ENCODE peak calls at places on chromosome 22, in ten cellular contexts. M is iPS DF 6.9, X is transverse colon, Z is heart right ventricle, Y is H1, R is mammary epithelial cell, V is PC-9, W is colonic mucosa, A is SK-N-SH, C is mesendoderm. I is an unnamed sample.

GRCh38 chr22:42648368-42649260 is 578 bp downstream of the CYB5R3 start:
- DNase-seq in M (no peak), C (peak; percentile 19), W (peak; percentile 92), V (peak; percentile 59), Z (peak; percentile 72), X (peak; percentile 89), R (peak; percentile 51), A (no peak), Y (no peak), I (peak; percentile 84)

GRCh38 chr22:20429254-20430100 is 8.1 kb downstream of the SCARF2 start:
- DNase-seq in V (peak; percentile 42), Y (peak; percentile 90), M (no peak), Z (peak; percentile 66), W (peak; percentile 91), A (peak; percentile 74), X (peak; percentile 84), R (no peak), C (peak; percentile 77), I (peak; percentile 96)

GRCh38 chr22:37075822-37076433 is 24.4 kb downstream of the KCTD17 start:
- DNase-seq in Y (no peak), X (no peak), W (no peak), V (no peak), M (no peak), C (no peak), R (no peak), A (no peak), Z (no peak), I (no peak)

GRCh38 chr22:20206709-20207215 is 55.9 kb upstream of the CCDC188 start:
- DNase-seq in W (peak; percentile 51), Z (no peak), X (peak; percentile 31), R (peak; percentile 29), C (no peak), Y (no peak), A (no peak), V (peak; percentile 61), M (no peak), I (no peak)

GRCh38 chr22:42949159-42949558 is 65.8 kb downstream of the PACSIN2 start:
- DNase-seq in A (no peak), Y (no peak), W (no peak), X (no peak), C (peak; percentile 58), R (peak; percentile 60), V (no peak), M (no peak), Z (no peak), I (no peak)

GRCh38 chr22:38744981-38745380 is 10.8 kb downstream of the SUN2 start:
- DNase-seq in R (no peak), V (no peak), M (no peak), Y (no peak), A (no peak), X (no peak), C (no peak), W (no peak), Z (no peak), I (no peak)

GRCh38 chr22:43186272-43187170 is at the start of gene TTLL12:
- DNase-seq in M (no peak), X (peak; percentile 56), Z (peak; percentile 72), W (no peak), A (peak; percentile 84), V (peak; percentile 58), R (peak; percentile 27), C (peak; percentile 50), Y (no peak), I (peak; percentile 93)

GRCh38 chr22:40345271-40345670 is 1.0 kb upstream of the ADSL start:
- DNase-seq in V (peak; percentile 23), M (no peak), R (peak; percentile 40), X (peak; percentile 50), W (no peak), C (no peak), Y (no peak), A (no peak), Z (no peak), I (no peak)

GRCh38 chr22:46593211-46593676 is 26.9 kb upstream of the GRAMD4 start:
- DNase-seq in A (no peak), W (no peak), Y (no peak), C (no peak), R (no peak), Z (no peak), V (no peak), X (peak; percentile 55), M (no peak), I (peak; percentile 91)

GRCh38 chr22:27226666-27227065 is 569.3 kb downstream of the MIAT start:
- DNase-seq in X (no peak), Y (no peak), V (no peak), A (no peak), Z (no peak), M (no peak), C (no peak), W (no peak), R (no peak), I (no peak)

GRCh38 chr22:45993143-45993692 is 16.3 kb upstream of the WNT7B start:
- DNase-seq in V (no peak), X (no peak), W (no peak), R (no peak), C (no peak), M (no peak), Y (no peak), A (no peak), Z (no peak), I (no peak)

GRCh38 chr22:20750461-20751184 is 23.3 kb upstream of the SERPIND1 start:
- DNase-seq in C (no peak), M (no peak), R (peak; percentile 82), W (peak; percentile 46), V (peak; percentile 49), A (no peak), Z (peak; percentile 56), Y (no peak), X (peak; percentile 38), I (no peak)

GRCh38 chr22:46193898-46194310 is 43.6 kb downstream of the PPARA start:
- DNase-seq in A (peak; percentile 79), M (no peak), C (no peak), Y (no peak), W (peak; percentile 83), X (peak; percentile 70), Z (no peak), R (no peak), V (no peak), I (no peak)

GRCh38 chr22:29907753-29908515 is 25.0 kb downstream of the MTMR3 start:
- DNase-seq in W (peak; percentile 91), Y (no peak), R (peak; percentile 94), M (no peak), Z (peak; percentile 72), X (peak; percentile 86), C (peak; percentile 47), A (peak; percentile 14), V (peak; percentile 84), I (no peak)

GRCh38 chr22:41562461-41562860 is 1.7 kb downstream of the CSDC2 start:
- DNase-seq in V (no peak), R (no peak), W (no peak), C (no peak), Z (no peak), Y (no peak), M (no peak), A (no peak), X (no peak), I (no peak)

GRCh38 chr22:41561335-41561734 is 525 bp downstream of the CSDC2 start:
- DNase-seq in R (no peak), M (no peak), A (no peak), W (no peak), X (no peak), Y (peak; percentile 57), C (peak; percentile 62), V (no peak), Z (no peak), I (no peak)

GRCh38 chr22:41560095-41560487 is 719 bp upstream of the CSDC2 start:
- DNase-seq in V (no peak), C (no peak), R (no peak), M (no peak), X (no peak), Z (no peak), A (no peak), W (no peak), Y (no peak), I (no peak)

GRCh38 chr22:41563051-41563711 is 2.4 kb downstream of the CSDC2 start:
- DNase-seq in X (no peak), C (peak; percentile 84), R (peak; percentile 30), A (no peak), W (no peak), M (no peak), V (peak; percentile 49), Y (no peak), Z (no peak), I (no peak)

DNA sequence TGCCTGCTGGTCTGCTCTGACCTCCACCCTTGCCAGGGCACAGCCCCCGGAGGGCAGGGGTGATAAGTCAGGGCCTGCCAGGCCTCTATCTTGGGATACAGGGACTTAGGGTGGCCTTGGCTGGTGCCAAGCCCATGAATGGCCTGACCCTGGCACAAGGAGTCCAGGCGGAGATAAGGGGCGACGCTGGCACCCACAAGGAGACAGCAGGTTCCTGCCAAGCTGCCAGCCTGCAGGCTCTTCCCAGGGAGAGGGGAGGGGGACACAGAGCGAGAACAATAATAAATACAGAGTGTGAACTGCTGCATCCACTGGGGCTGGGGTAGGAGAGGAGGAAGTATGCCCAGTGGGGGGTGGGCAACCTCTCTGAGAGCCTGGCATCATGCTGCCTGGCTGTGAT is 978 bp downstream of the CSDC2 start:
- DNase-seq in V (no peak), Z (peak; percentile 71), Y (no peak), X (no peak), W (no peak), A (no peak), R (no peak), M (no peak), C (no peak), I (no peak)
- H3K27ac ChIP-seq in V (no peak overlapping the region), Z (peak overlapping the region; percentile 84), Y (no peak overlapping the region), X (peak overlapping the region; percentile 83), W (no peak overlapping the region), A (no peak overlapping the region), R (no peak overlapping the region), M (no peak overlapping the region), C (no peak overlapping the region), I (no peak overlapping the region)

GRCh38 chr22:23237841-23238240 is 57.5 kb downstream of the BCR start:
- DNase-seq in C (no peak), A (no peak), V (no peak), R (no peak), W (no peak), M (no peak), Y (no peak), Z (no peak), X (no peak), I (no peak)
- H3K27me3 ChIP-seq in C (no peaks in the 10 kb centered on the region), A (no peaks in the 10 kb centered on the region), V (no peaks in the 10 kb centered on the region), R (no peaks in the 10 kb centered on the region), W (no peaks in the 10 kb centered on the region), M (no peaks in the 10 kb centered on the region), Y (no peaks in the 10 kb centered on the region), Z (no peaks in the 10 kb centered on the region), X (no peaks in the 10 kb centered on the region), I (no peaks in the 10 kb centered on the region)

GRCh38 chr22:35973388-35973787 is 55.2 kb downstream of the RBFOX2 start:
- DNase-seq in M (no peak), W (no peak), Z (no peak), A (no peak), C (no peak), R (no peak), Y (no peak), V (no peak), X (no peak), I (no peak)
- H3K27ac ChIP-seq in M (no peak overlapping the region), W (no peak overlapping the region), Z (peak overlapping the region; percentile 73), A (peak overlapping the region; percentile 96), C (no peak overlapping the region), R (no peak overlapping the region), Y (no peak overlapping the region), V (peak overlapping the region; percentile 13), X (peak overlapping the region; percentile 83), I (no peak overlapping the region)

DNA sequence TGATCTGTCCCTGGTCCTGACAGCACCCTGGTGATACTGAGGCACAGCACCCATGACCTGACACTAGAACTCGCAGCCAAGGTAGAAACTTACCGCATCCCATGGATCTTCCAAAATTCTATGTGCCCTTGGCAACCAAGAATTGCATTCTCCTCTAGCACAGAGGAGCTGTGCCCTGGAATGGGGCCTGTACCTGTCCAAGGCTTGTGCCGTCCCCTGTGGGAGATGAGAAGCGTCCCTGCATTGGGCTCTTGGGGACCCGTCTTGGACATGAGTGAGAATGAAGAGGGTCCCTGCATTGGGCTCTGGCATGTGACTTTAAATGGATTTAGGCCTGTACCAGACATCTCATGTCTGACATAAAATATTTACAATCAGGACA is 67.1 kb downstream of the GGTLC2 start:
- DNase-seq in A (no peak), R (no peak), W (no peak), M (no peak), Y (no peak), X (no peak), C (no peak), Z (no peak), V (no peak), I (no peak)
- H3K27me3 ChIP-seq in A (no peaks in the 10 kb centered on the region), R (no peaks in the 10 kb centered on the region), W (no peaks in the 10 kb centered on the region), M (peaks cover 14% of the 10 kb centered on the region), Y (peaks cover 5% of the 10 kb centered on the region), X (no peaks in the 10 kb centered on the region), C (no peaks in the 10 kb centered on the region), Z (peaks cover 3% of the 10 kb centered on the region), V (no peaks in the 10 kb centered on the region), I (no peaks in the 10 kb centered on the region)